ENCODE peak calls at places on chromosome 5, in seven cellular contexts. D is A549, C is sigmoid colon, S is tibial nerve, R is transverse colon, A is ovary, F is suprapubic skin. Y is an unnamed sample.
A peak's percentile ranks its signal among the peaks of the same experiment; 100 is the strongest.

GRCh38 chr5:551406-551805 is 27.2 kb upstream of the SLC9A3 start:
- DNase-seq in D (no peak), C (peak; percentile 13), R (peak; percentile 4), S (no peak), F (peak; percentile 58), A (no peak), Y (no peak)

GRCh38 chr5:85931220-85931619 is 686.5 kb upstream of the COX7C start:
- DNase-seq in R (no peak), F (no peak), D (no peak), C (no peak), A (no peak), S (no peak), Y (no peak)

GRCh38 chr5:141476132-141476909 is 555 bp downstream of the PCDHGC3 start:
- DNase-seq in R (peak; percentile 57), F (no peak), A (peak; percentile 60), D (peak; percentile 16), C (peak; percentile 85), S (peak; percentile 41), Y (peak; percentile 55)

GRCh38 chr5:17365756-17366155 is 132.3 kb upstream of the TAF11L2 start:
- DNase-seq in D (peak; percentile 86), S (no peak), A (no peak), F (no peak), C (no peak), R (no peak), Y (no peak)

GRCh38 chr5:150448960-150449490 is 514 bp downstream of the RPS14 start:
- DNase-seq in S (no peak), C (no peak), A (no peak), R (no peak), F (no peak), D (no peak), Y (no peak)

GRCh38 chr5:94893404-94894145 is 275.1 kb downstream of the SLF1 start:
- DNase-seq in A (no peak), F (no peak), C (no peak), R (no peak), D (peak; percentile 12), S (no peak), Y (no peak)

GRCh38 chr5:137155621-137156020 is 343.5 kb downstream of the SPOCK1 start:
- DNase-seq in D (no peak), C (no peak), A (no peak), F (no peak), R (no peak), S (no peak), Y (no peak)

GRCh38 chr5:138721979-138722378 is 31.2 kb upstream of the CTNNA1 start:
- DNase-seq in D (no peak), R (no peak), A (no peak), C (no peak), S (no peak), F (no peak), Y (no peak)

GRCh38 chr5:98414938-98415337 is 358.5 kb upstream of the RGMB start:
- DNase-seq in S (no peak), C (no peak), D (no peak), R (no peak), A (no peak), F (no peak), Y (no peak)

GRCh38 chr5:2017540-2018389 is 135.0 kb upstream of the IRX4 start:
- DNase-seq in C (no peak), A (no peak), S (no peak), D (peak; percentile 40), F (no peak), R (no peak), Y (no peak)

GRCh38 chr5:139141841-139142240 is 56.3 kb downstream of the SIL1 start:
- DNase-seq in R (peak; percentile 59), A (peak; percentile 66), D (no peak), F (no peak), S (no peak), C (peak; percentile 85), Y (peak; percentile 87)

GRCh38 chr5:179115845-179116524 is 55.8 kb downstream of the ZNF354C start:
- DNase-seq in A (no peak), R (no peak), F (peak; percentile 63), S (no peak), D (no peak), C (peak; percentile 27), Y (peak; percentile 19)

GRCh38 chr5:76029739-76030138 is 53.4 kb upstream of the SV2C start:
- DNase-seq in F (no peak), C (no peak), A (no peak), R (no peak), D (no peak), S (no peak), Y (no peak)

GRCh38 chr5:143016777-143017374 is 246.7 kb downstream of the ARHGAP26 start:
- DNase-seq in S (no peak), R (peak; percentile 50), A (no peak), D (peak; percentile 54), C (no peak), F (no peak), Y (no peak)

GRCh38 chr5:76818844-76819831 is at the start of gene F2RL1:
- DNase-seq in F (peak; percentile 79), S (no peak), D (peak; percentile 91), A (no peak), C (no peak), R (peak; percentile 94), Y (peak; percentile 94)

GRCh38 chr5:148998174-148998797 is 64.6 kb downstream of the SH3TC2 start:
- DNase-seq in R (no peak), C (no peak), A (no peak), S (no peak), D (peak; percentile 65), F (no peak), Y (no peak)

GRCh38 chr5:151115272-151115905 is 34.6 kb upstream of the TNIP1 start:
- DNase-seq in D (peak; percentile 65), S (peak; percentile 64), A (peak; percentile 65), F (peak; percentile 92), C (peak; percentile 88), R (peak; percentile 84), Y (peak; percentile 84)

GRCh38 chr5:32390819-32391591 is 53.5 kb downstream of the ZFR start:
- DNase-seq in F (no peak), R (no peak), C (no peak), A (no peak), S (no peak), D (peak; percentile 56), Y (no peak)
- TF ChIP-seq EP300 in F (no peak), R (no peak), C (no peak), A (no peak), S (no peak), D (no peak), Y (no peak)

GRCh38 chr5:33477816-33478215 is 37.1 kb downstream of the TARS1 start:
- DNase-seq in F (no peak), D (no peak), C (no peak), S (no peak), R (no peak), A (no peak), Y (no peak)
- TF ChIP-seq CTCF in F (no peak), D (no peak), C (no peak), S (no peak), R (no peak), A (no peak), Y (no peak)

GRCh38 chr5:115962565-115963402 is 509 bp downstream of the LVRN start:
- DNase-seq in S (no peak), C (peak; percentile 65), D (no peak), R (peak; percentile 7), A (peak; percentile 20), F (peak; percentile 79), Y (no peak)
- H3K4me3 ChIP-seq in S (peak overlapping the region; percentile 41), C (peak overlapping the region; percentile 31), D (peak overlapping the region; percentile 21), R (no peak overlapping the region), A (peak overlapping the region; percentile 29), F (peak overlapping the region; percentile 46), Y (peak overlapping the region; percentile 43)

GRCh38 chr5:68265822-68266395 is 50.4 kb downstream of the PIK3R1 start:
- DNase-seq in D (no peak), R (no peak), C (peak; percentile 60), F (no peak), S (no peak), A (no peak), Y (no peak)
- TF ChIP-seq EP300 in D (no peak), R (no peak), C (no peak), F (no peak), S (no peak), A (no peak), Y (no peak)

GRCh38 chr5:14778789-14779070 is 92.8 kb downstream of the ANKH start:
- DNase-seq in S (no peak), R (no peak), F (no peak), D (no peak), C (no peak), A (no peak), Y (no peak)
- TF ChIP-seq CTCF in S (no peak), R (no peak), F (no peak), D (no peak), C (no peak), A (no peak), Y (no peak)

DNA sequence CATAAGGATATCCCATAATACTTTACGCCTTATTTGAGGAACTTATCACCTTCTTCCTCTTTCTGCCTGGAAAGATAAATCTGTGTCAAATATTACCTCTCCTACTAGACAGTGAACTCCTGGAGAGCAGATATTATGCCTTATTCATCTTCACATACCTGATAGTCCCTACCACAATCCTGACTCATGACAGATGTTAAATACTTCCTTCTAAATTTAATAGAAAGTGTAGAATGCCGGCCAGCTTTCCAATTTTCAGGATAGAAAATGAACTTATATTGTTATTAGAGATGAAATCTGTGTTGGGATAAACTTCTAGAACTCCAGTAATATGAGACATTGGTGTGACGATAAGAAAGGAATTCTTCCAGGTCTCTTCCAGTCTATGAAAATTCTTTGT is 89.0 kb downstream of the GCNT4 start:
- DNase-seq in D (no peak), C (no peak), F (no peak), R (no peak), S (no peak), A (no peak), Y (no peak)
- H3K4me3 ChIP-seq in D (no peak overlapping the region), C (no peak overlapping the region), F (no peak overlapping the region), R (no peak overlapping the region), S (no peak overlapping the region), A (no peak overlapping the region), Y (no peak overlapping the region)

GRCh38 chr5:146390469-146390868 is 51.8 kb downstream of the POU4F3 start:
- DNase-seq in R (no peak), A (no peak), S (no peak), D (peak; percentile 10), C (no peak), F (no peak), Y (no peak)

GRCh38 chr5:146388418-146388817 is 49.8 kb downstream of the POU4F3 start:
- DNase-seq in A (no peak), D (no peak), C (no peak), R (no peak), F (no peak), S (no peak), Y (no peak)
- TF ChIP-seq EP300 in A (no peak), D (no peak), C (no peak), R (no peak), F (no peak), S (no peak), Y (no peak)

GRCh38 chr5:159053216-159053615 is 46.5 kb downstream of the EBF1 start:
- DNase-seq in D (no peak), R (no peak), S (no peak), C (no peak), F (no peak), A (no peak), Y (no peak)
- TF ChIP-seq CTCF in D (no peak), R (no peak), S (no peak), C (no peak), F (no peak), A (no peak), Y (no peak)

Y was measured in stomach.